ENCODE peak calls at places on chromosomes 7 and 10, in five cellular contexts. Q is fibroblast of lung; L is neural progenitor cell; H is A549; R is CD8-positive, alpha-beta T cell. M is an unnamed sample.

GRCh38 chr10:95266674-95267095 is 24.1 kb downstream of the PDLIM1 start:
- DNase-seq in Q (peak; percentile 96), L (peak; percentile 14), H (peak; percentile 89), R (no peak), M (no peak)

GRCh38 chr10:13536674-13537366 is 8.0 kb upstream of the BEND7 start:
- DNase-seq in Q (peak; percentile 46), L (peak; percentile 90), H (peak; percentile 75), R (no peak), M (peak; percentile 77)

GRCh38 chr7:35695628-35695888 is 623 bp upstream of the HERPUD2 start:
- DNase-seq in Q (peak; percentile 15), L (no peak), H (no peak), R (no peak), M (no peak)

GRCh38 chr7:106367018-106367420 is 82.2 kb upstream of the NAMPT start:
- DNase-seq in Q (peak; percentile 14), L (peak; percentile 39), H (no peak), R (no peak), M (peak; percentile 61)

GRCh38 chr7:2380461-2380860 is 22.9 kb upstream of the CHST12 start:
- DNase-seq in Q (no peak), L (no peak), H (no peak), R (no peak), M (no peak)

GRCh38 chr7:127751062-127751722 is 99.2 kb downstream of the SND1 start:
- DNase-seq in Q (peak; percentile 97), L (peak; percentile 62), H (no peak), R (no peak), M (no peak)

GRCh38 chr7:99399597-99399996 is 8.8 kb downstream of the PDAP1 start:
- DNase-seq in Q (no peak), L (no peak), H (no peak), R (no peak), M (no peak)

GRCh38 chr10:119306514-119306951 is 99.2 kb downstream of the GRK5 start:
- DNase-seq in Q (peak; percentile 45), L (no peak), H (peak; percentile 85), R (peak; percentile 76), M (no peak)

GRCh38 chr10:12022580-12023257 is 19.9 kb downstream of the UPF2 start:
- DNase-seq in Q (no peak), L (no peak), H (no peak), R (no peak), M (no peak)

GRCh38 chr7:157312941-157313340 is 23.9 kb upstream of the DNAJB6 start:
- DNase-seq in Q (no peak), L (no peak), H (no peak), R (no peak), M (no peak)

GRCh38 chr7:80532153-80532552 is 20.3 kb upstream of the GNAT3 start:
- DNase-seq in Q (no peak), L (no peak), H (no peak), R (no peak), M (no peak)

GRCh38 chr10:97553575-97554100 is 18.9 kb upstream of the ANKRD2 start:
- DNase-seq in Q (peak; percentile 63), L (peak; percentile 88), H (peak; percentile 76), R (peak; percentile 56), M (peak; percentile 70)

GRCh38 chr10:8336629-8337331 is 282.3 kb downstream of the GATA3 start:
- DNase-seq in Q (no peak), L (no peak), H (no peak), R (no peak), M (no peak)

GRCh38 chr10:4687397-4687796 is 138.6 kb upstream of the AKR1E2 start:
- DNase-seq in Q (peak; percentile 45), L (no peak), H (no peak), R (no peak), M (no peak)

GRCh38 chr10:125531470-125531869 is 151.5 kb downstream of the TEX36 start:
- DNase-seq in Q (peak; percentile 4), L (peak; percentile 59), H (no peak), R (no peak), M (no peak)

GRCh38 chr7:87225696-87226095 is 6.2 kb upstream of the TMEM243 start:
- DNase-seq in Q (peak; percentile 63), L (no peak), H (no peak), R (no peak), M (no peak)

GRCh38 chr10:96416643-96417042 is 57.8 kb upstream of the OPALIN start:
- DNase-seq in Q (peak; percentile 14), L (no peak), H (no peak), R (no peak), M (peak; percentile 28)

GRCh38 chr7:124379296-124379695 is 346.4 kb upstream of the TMEM229A start:
- DNase-seq in Q (no peak), L (no peak), H (no peak), R (no peak), M (no peak)

GRCh38 chr7:36526720-36527548 is 137.3 kb downstream of the ANLN start:
- DNase-seq in Q (peak; percentile 87), L (no peak), H (peak; percentile 80), R (no peak), M (peak; percentile 42)

GRCh38 chr7:30743371-30744074 is 8.4 kb upstream of the INMT start:
- DNase-seq in Q (no peak), L (no peak), H (no peak), R (no peak), M (no peak)

GRCh38 chr7:94338921-94339371 is 55.7 kb upstream of the COL1A2 start:
- DNase-seq in Q (peak; percentile 78), L (no peak), H (no peak), R (no peak), M (no peak)

GRCh38 chr10:132459252-132460028 is 62.4 kb downstream of the PWWP2B start:
- DNase-seq in Q (no peak), L (no peak), H (no peak), R (no peak), M (no peak)

GRCh38 chr10:60911715-60912114 is 32.3 kb downstream of the RHOBTB1 start:
- DNase-seq in Q (no peak), L (no peak), H (no peak), R (no peak), M (no peak)

GRCh38 chr10:22133640-22134624 is 83.9 kb downstream of the EBLN1 start:
- DNase-seq in Q (no peak), L (no peak), H (no peak), R (no peak), M (no peak)

GRCh38 chr10:31936933-31937332 is 8.3 kb upstream of the ARHGAP12 start:
- DNase-seq in Q (no peak), L (no peak), H (no peak), R (no peak), M (no peak)

GRCh38 chr7:44201813-44202212 is 1.0 kb downstream of the YKT6 start:
- DNase-seq in Q (peak; percentile 47), L (no peak), H (no peak), R (no peak), M (no peak)

GRCh38 chr10:12566161-12567115 is 217.1 kb downstream of the CAMK1D start:
- DNase-seq in Q (peak; percentile 77), L (no peak), H (no peak), R (no peak), M (peak; percentile 89)

GRCh38 chr7:158345731-158346130 is 241.9 kb downstream of the PTPRN2 start:
- DNase-seq in Q (no peak), L (no peak), H (no peak), R (no peak), M (no peak)

GRCh38 chr7:131026297-131027003 is 292.4 kb upstream of the KLF14 start:
- DNase-seq in Q (peak; percentile 83), L (no peak), H (no peak), R (no peak), M (no peak)

GRCh38 chr10:90742189-90742588 is 115.7 kb downstream of the HTR7 start:
- DNase-seq in Q (peak; percentile 71), L (no peak), H (no peak), R (no peak), M (no peak)

GRCh38 chr10:74048433-74048832 is 50.5 kb downstream of the VCL start:
- DNase-seq in Q (no peak), L (no peak), H (no peak), R (no peak), M (no peak)

GRCh38 chr10:12507165-12507870 is 158.0 kb downstream of the CAMK1D start:
- DNase-seq in Q (no peak), L (no peak), H (no peak), R (no peak), M (no peak)

GRCh38 chr7:55556492-55556891 is 15.8 kb downstream of the VOPP1 start:
- DNase-seq in Q (no peak), L (no peak), H (no peak), R (no peak), M (no peak)

GRCh38 chr7:134513169-134513752 is 14.1 kb upstream of the AKR1B10 start:
- DNase-seq in Q (peak; percentile 32), L (peak; percentile 66), H (peak; percentile 91), R (peak; percentile 22), M (peak; percentile 58)

GRCh38 chr7:26857534-26858228 is 6.7 kb downstream of the SKAP2 start:
- DNase-seq in Q (no peak), L (peak; percentile 77), H (no peak), R (no peak), M (no peak)

GRCh38 chr7:5217851-5218331 is 27.9 kb downstream of the WIPI2 start:
- DNase-seq in Q (no peak), L (no peak), H (no peak), R (no peak), M (no peak)
- H3K27ac ChIP-seq in Q (no peak overlapping the region), L (no peak overlapping the region), H (no peak overlapping the region), R (no peak overlapping the region), M (no peak overlapping the region)

GRCh38 chr7:113408999-113409398 is 290.6 kb upstream of the SMIM30 start:
- DNase-seq in Q (peak; percentile 11), L (no peak), H (no peak), R (no peak), M (no peak)
- H3K27ac ChIP-seq in Q (no peak overlapping the region), L (no peak overlapping the region), H (no peak overlapping the region), R (no peak overlapping the region), M (no peak overlapping the region)

GRCh38 chr10:130807096-130807495 is 504.4 kb downstream of the TCERG1L start:
- DNase-seq in Q (no peak), L (no peak), H (no peak), R (no peak), M (no peak)

GRCh38 chr10:130806426-130806825 is 505.1 kb downstream of the TCERG1L start:
- DNase-seq in Q (no peak), L (no peak), H (no peak), R (no peak), M (no peak)

GRCh38 chr10:130804778-130805634 is 506.5 kb downstream of the TCERG1L start:
- DNase-seq in Q (no peak), L (no peak), H (no peak), R (no peak), M (no peak)

GRCh38 chr10:130804281-130804680 is 507.2 kb downstream of the TCERG1L start:
- DNase-seq in Q (no peak), L (no peak), H (no peak), R (no peak), M (no peak)

GRCh38 chr10:130805635-130806030 is 505.9 kb downstream of the TCERG1L start:
- DNase-seq in Q (no peak), L (no peak), H (no peak), R (no peak), M (no peak)
- H3K27ac ChIP-seq in Q (no peak overlapping the region), L (no peak overlapping the region), H (no peak overlapping the region), R (no peak overlapping the region), M (no peak overlapping the region)

DNA sequence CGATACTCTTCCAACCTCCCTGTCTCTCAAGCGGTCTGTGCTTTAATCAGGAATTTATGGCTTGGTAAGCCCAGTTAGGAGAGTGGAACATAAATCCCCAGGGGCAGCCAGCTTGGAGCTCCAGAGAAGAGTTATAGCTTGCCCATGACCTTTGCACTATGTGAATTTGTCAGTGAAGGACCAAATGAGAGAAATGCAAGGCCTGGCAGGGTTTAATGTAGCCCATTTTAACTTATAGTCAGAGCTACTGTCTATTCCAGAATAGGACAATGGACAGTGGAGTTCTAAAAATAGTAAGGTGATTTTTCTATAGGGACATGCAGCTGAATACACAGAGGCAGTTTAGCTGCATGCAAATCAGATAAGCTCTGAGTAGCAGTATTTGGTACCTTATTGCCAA is 142.6 kb upstream of the CAV2 start:
- DNase-seq in Q (peak; percentile 30), L (no peak), H (no peak), R (no peak), M (no peak)
- H3K27ac ChIP-seq in Q (peak overlapping the region; percentile 82), L (no peak overlapping the region), H (peak overlapping the region; percentile 91), R (no peak overlapping the region), M (peak overlapping the region; percentile 86)

M was measured in A673.